ENCODE peak calls at places on chromosomes 12 and 14, in four cellular contexts. One of them, this sample, is unnamed.

GRCh38 chr14:51396222-51396815 is 156.3 kb downstream of the TMX1 start:
- DNase-seq in SK-N-SH: no peak
- DNase-seq in K562: no peak
- DNase-seq in HepG2: no peak
- DNase-seq in this sample: no peak

GRCh38 chr12:124279846-124280360 is 15.0 kb upstream of the RFLNA start:
- DNase-seq in SK-N-SH: no peak
- DNase-seq in HepG2: no peak
- DNase-seq in K562: no peak
- DNase-seq in this sample: no peak

GRCh38 chr12:91778938-91779400 is 366.7 kb downstream of the BTG1 start:
- DNase-seq in SK-N-SH: no peak
- DNase-seq in HepG2: peak; percentile 29
- DNase-seq in K562: peak; percentile 55
- DNase-seq in this sample: peak; percentile 98

GRCh38 chr14:42140831-42141279 is 534.2 kb downstream of the LRFN5 start:
- DNase-seq in SK-N-SH: no peak
- DNase-seq in HepG2: no peak
- DNase-seq in K562: no peak
- DNase-seq in this sample: no peak

GRCh38 chr14:70882771-70883492 is 24.3 kb upstream of the PCNX1 start:
- DNase-seq in SK-N-SH: no peak
- DNase-seq in K562: no peak
- DNase-seq in HepG2: no peak
- DNase-seq in this sample: no peak

GRCh38 chr12:106120578-106121105 is 18.1 kb downstream of the NUAK1 start:
- DNase-seq in SK-N-SH: no peak
- DNase-seq in HepG2: peak; percentile 84
- DNase-seq in K562: no peak
- DNase-seq in this sample: no peak

GRCh38 chr12:10101042-10101579 is 2.3 kb upstream of the CLEC1A start:
- DNase-seq in HepG2: no peak
- DNase-seq in SK-N-SH: peak; percentile 14
- DNase-seq in K562: no peak
- DNase-seq in this sample: no peak

GRCh38 chr12:12685305-12685704 is 10.7 kb downstream of the GPR19 start:
- DNase-seq in SK-N-SH: no peak
- DNase-seq in HepG2: no peak
- DNase-seq in K562: no peak
- DNase-seq in this sample: no peak

GRCh38 chr12:95763809-95764253 is 26.7 kb downstream of the NTN4 start:
- DNase-seq in SK-N-SH: no peak
- DNase-seq in K562: no peak
- DNase-seq in HepG2: peak; percentile 48
- DNase-seq in this sample: peak; percentile 52

GRCh38 chr12:75750950-75751349 is 239.5 kb upstream of the KRR1 start:
- DNase-seq in SK-N-SH: no peak
- DNase-seq in K562: no peak
- DNase-seq in HepG2: peak; percentile 54
- DNase-seq in this sample: no peak

GRCh38 chr14:46344327-46344937 is 307.1 kb downstream of the RPL10L start:
- DNase-seq in SK-N-SH: peak; percentile 0
- DNase-seq in K562: no peak
- DNase-seq in HepG2: peak; percentile 15
- DNase-seq in this sample: peak; percentile 3

GRCh38 chr12:90086281-90086680 is 377.6 kb upstream of the ATP2B1 start:
- DNase-seq in SK-N-SH: no peak
- DNase-seq in K562: no peak
- DNase-seq in HepG2: no peak
- DNase-seq in this sample: no peak

GRCh38 chr12:127411981-127412380 is 855.0 kb upstream of the TMEM132C start:
- DNase-seq in K562: no peak
- DNase-seq in SK-N-SH: no peak
- DNase-seq in HepG2: no peak
- DNase-seq in this sample: no peak

GRCh38 chr12:5376591-5377207 is 55.2 kb upstream of the NTF3 start:
- DNase-seq in K562: no peak
- DNase-seq in HepG2: no peak
- DNase-seq in SK-N-SH: no peak
- DNase-seq in this sample: no peak

GRCh38 chr14:56660677-56661389 is 81.2 kb downstream of the TMEM260 start:
- DNase-seq in K562: no peak
- DNase-seq in HepG2: no peak
- DNase-seq in SK-N-SH: no peak
- DNase-seq in this sample: no peak

GRCh38 chr12:130787445-130788410 is 51.3 kb downstream of the STX2 start:
- DNase-seq in HepG2: no peak
- DNase-seq in K562: no peak
- DNase-seq in SK-N-SH: no peak
- DNase-seq in this sample: no peak

GRCh38 chr12:65765436-65765813 is 58.9 kb upstream of the HMGA2 start:
- DNase-seq in HepG2: no peak
- DNase-seq in K562: no peak
- DNase-seq in SK-N-SH: no peak
- DNase-seq in this sample: peak; percentile 71

GRCh38 chr12:106378788-106379187 is 21.2 kb downstream of the POLR3B start:
- DNase-seq in HepG2: no peak
- DNase-seq in K562: no peak
- DNase-seq in SK-N-SH: no peak
- DNase-seq in this sample: no peak

GRCh38 chr14:65095633-65096205 is 6.6 kb downstream of the MAX start:
- DNase-seq in K562: no peak
- DNase-seq in HepG2: no peak
- DNase-seq in SK-N-SH: no peak
- DNase-seq in this sample: no peak
- TF ChIP-seq ZBTB33 in K562: no peak
- TF ChIP-seq ZBTB33 in HepG2: no peak
- TF ChIP-seq ZBTB33 in SK-N-SH: no peak
- TF ChIP-seq ZBTB33 in this sample: no peak

GRCh38 chr12:132376464-132376830 is 47.1 kb upstream of the GALNT9 start:
- DNase-seq in HepG2: no peak
- DNase-seq in SK-N-SH: no peak
- DNase-seq in K562: no peak
- DNase-seq in this sample: no peak

GRCh38 chr12:132379996-132380395 is 50.6 kb upstream of the GALNT9 start:
- DNase-seq in K562: no peak
- DNase-seq in SK-N-SH: peak; percentile 71
- DNase-seq in HepG2: no peak
- DNase-seq in this sample: no peak

GRCh38 chr12:132377147-132377546 is 47.8 kb upstream of the GALNT9 start:
- DNase-seq in HepG2: no peak
- DNase-seq in SK-N-SH: no peak
- DNase-seq in K562: no peak
- DNase-seq in this sample: no peak

GRCh38 chr12:132380646-132381045 is 51.3 kb upstream of the GALNT9 start:
- DNase-seq in K562: no peak
- DNase-seq in HepG2: no peak
- DNase-seq in SK-N-SH: no peak
- DNase-seq in this sample: no peak

DNA sequence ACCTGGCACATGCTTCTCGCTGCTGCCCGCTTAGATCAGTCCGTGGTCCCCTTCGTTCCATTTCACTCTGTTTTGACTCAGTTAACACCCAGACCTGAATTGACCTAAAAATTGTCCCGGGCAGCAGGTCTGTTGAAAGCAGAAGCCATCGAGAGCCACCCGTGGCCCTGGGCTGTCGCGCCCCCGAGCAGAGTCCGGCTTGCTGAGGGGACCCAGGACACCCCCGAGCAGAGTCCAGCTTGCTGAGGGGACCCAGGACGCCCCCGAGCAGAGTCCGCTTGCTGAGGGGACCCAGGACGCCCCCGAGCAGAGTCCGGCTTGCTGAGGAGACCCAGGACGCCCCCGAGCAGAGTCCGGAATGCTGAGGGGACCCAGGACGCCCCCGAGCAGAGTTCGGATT is 50.2 kb upstream of the GALNT9 start:
- DNase-seq in HepG2: no peak
- DNase-seq in SK-N-SH: no peak
- DNase-seq in K562: no peak
- DNase-seq in this sample: no peak
- H3K27me3 ChIP-seq in HepG2: peaks cover 57% of the 10 kb centered on the region
- H3K27me3 ChIP-seq in SK-N-SH: peaks cover 82% of the 10 kb centered on the region
- H3K27me3 ChIP-seq in K562: peaks cover 19% of the 10 kb centered on the region
- H3K27me3 ChIP-seq in this sample: peaks cover 41% of the 10 kb centered on the region

GRCh38 chr12:113341535-113341934 is 6.6 kb upstream of the SLC8B1 start:
- DNase-seq in SK-N-SH: no peak
- DNase-seq in K562: no peak
- DNase-seq in HepG2: no peak
- DNase-seq in this sample: no peak
- TF ChIP-seq ELF1 in SK-N-SH: no peak
- TF ChIP-seq ELF1 in K562: no peak
- TF ChIP-seq ELF1 in HepG2: no peak
- TF ChIP-seq ELF1 in this sample: no peak

GRCh38 chr14:38291681-38292459 is 36.0 kb upstream of the CLEC14A start:
- DNase-seq in K562: no peak
- DNase-seq in HepG2: no peak
- DNase-seq in SK-N-SH: no peak
- DNase-seq in this sample: no peak
- TF ChIP-seq ZBTB33 in K562: no peak
- TF ChIP-seq ZBTB33 in HepG2: no peak
- TF ChIP-seq ZBTB33 in SK-N-SH: no peak
- TF ChIP-seq ZBTB33 in this sample: no peak

DNA sequence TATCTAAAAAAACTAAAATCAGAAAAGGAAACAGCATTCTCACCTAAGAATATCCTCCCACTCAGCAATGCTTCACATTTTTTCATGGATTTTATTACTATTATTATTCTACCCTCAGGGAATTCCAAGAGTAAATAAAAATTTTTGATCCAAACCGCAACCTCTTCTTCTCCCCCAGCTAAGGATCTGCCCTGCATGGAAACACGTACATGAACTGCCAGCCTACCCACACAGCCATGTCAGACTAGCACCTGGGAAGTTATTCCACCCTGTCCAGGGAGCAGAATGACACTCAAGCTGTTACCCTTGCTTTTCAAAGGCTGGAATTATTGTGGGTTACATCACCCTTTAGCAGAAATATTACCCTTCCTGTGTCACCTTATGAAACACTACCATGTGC is 227.4 kb upstream of the USP15 start:
- DNase-seq in SK-N-SH: no peak
- DNase-seq in K562: no peak
- DNase-seq in HepG2: no peak
- DNase-seq in this sample: no peak
- H3K27me3 ChIP-seq in SK-N-SH: no peaks in the 10 kb centered on the region
- H3K27me3 ChIP-seq in K562: no peaks in the 10 kb centered on the region
- H3K27me3 ChIP-seq in HepG2: no peaks in the 10 kb centered on the region
- H3K27me3 ChIP-seq in this sample: no peaks in the 10 kb centered on the region

GRCh38 chr12:15589328-15590032 is 199.7 kb downstream of the EPS8 start:
- DNase-seq in K562: no peak
- DNase-seq in SK-N-SH: no peak
- DNase-seq in HepG2: no peak
- DNase-seq in this sample: no peak

GRCh38 chr12:15584366-15585041 is 204.7 kb downstream of the EPS8 start:
- DNase-seq in K562: no peak
- DNase-seq in SK-N-SH: peak; percentile 5
- DNase-seq in HepG2: peak; percentile 37
- DNase-seq in this sample: peak; percentile 43

GRCh38 chr12:15592934-15593333 is 196.3 kb downstream of the EPS8 start:
- DNase-seq in HepG2: peak; percentile 51
- DNase-seq in K562: no peak
- DNase-seq in SK-N-SH: no peak
- DNase-seq in this sample: no peak

GRCh38 chr12:15591811-15592210 is 197.4 kb downstream of the EPS8 start:
- DNase-seq in SK-N-SH: no peak
- DNase-seq in HepG2: no peak
- DNase-seq in K562: no peak
- DNase-seq in this sample: no peak

DNA sequence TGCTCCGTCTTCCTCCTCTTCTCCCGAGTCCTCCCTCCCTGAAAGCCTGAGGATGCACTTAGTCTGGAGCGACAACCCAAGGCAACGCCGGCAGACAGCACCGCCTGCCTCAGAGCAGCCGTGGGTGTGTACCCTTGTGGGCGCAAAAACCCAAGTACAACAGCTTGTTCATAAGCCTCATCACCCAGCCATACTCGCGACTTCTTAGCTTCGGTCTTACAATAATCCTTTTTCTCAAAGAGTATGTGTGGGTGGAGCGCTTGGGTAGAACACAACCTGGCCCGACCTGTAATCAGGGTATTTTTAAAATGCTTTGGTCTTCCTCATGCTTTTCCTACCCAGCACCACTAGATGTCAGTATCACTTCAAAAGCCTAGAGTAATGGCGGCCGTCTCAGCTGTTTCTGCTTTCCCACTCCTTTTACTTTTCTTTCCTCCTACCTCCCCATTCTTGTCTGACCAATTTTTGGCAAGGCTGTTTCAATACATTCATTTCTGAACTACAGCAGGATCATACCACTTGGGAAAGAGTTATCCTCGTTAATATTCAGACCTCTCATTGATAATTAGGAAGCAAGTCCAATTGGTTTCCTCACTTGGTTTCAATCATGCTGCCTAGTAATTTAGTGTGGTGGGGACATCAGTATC is 198.9 kb downstream of the EPS8 start:
- DNase-seq in K562: peak; percentile 48
- DNase-seq in SK-N-SH: peak; percentile 67
- DNase-seq in HepG2: peak; percentile 70
- DNase-seq in this sample: peak; percentile 60
- TF ChIP-seq ELF1 in K562: no peak
- TF ChIP-seq ELF1 in SK-N-SH: no peak
- TF ChIP-seq ELF1 in HepG2: no peak
- TF ChIP-seq ELF1 in this sample: no peak

GRCh38 chr12:26317942-26318565 is 122.7 kb downstream of the SSPN start:
- DNase-seq in HepG2: no peak
- DNase-seq in SK-N-SH: no peak
- DNase-seq in K562: no peak
- DNase-seq in this sample: peak; percentile 26
- TF ChIP-seq ZBTB33 in HepG2: no peak
- TF ChIP-seq ZBTB33 in SK-N-SH: no peak
- TF ChIP-seq ZBTB33 in K562: no peak
- TF ChIP-seq ZBTB33 in this sample: no peak

DNA sequence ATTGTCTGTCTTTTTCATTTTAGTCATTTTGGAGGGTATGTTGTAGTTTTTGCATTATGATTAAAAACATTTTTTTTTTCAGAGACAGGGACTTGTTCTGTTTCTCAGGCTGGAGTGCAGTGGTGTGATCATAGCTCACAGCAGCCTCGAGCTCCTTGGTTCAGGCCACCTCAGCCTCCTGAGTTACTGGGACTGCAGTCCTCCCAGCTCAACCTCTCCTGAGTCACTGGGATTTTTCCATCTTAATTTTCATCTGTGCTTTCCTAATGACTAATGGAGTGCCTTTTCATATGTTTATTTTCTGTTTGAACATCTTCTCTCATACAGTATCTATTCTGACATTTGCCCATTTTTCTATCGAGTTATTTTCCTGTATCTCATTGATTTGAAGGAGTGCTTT is 52.6 kb downstream of the DYRK2 start:
- DNase-seq in K562: no peak
- DNase-seq in SK-N-SH: no peak
- DNase-seq in HepG2: no peak
- DNase-seq in this sample: no peak
- H3K27me3 ChIP-seq in K562: no peaks in the 10 kb centered on the region
- H3K27me3 ChIP-seq in SK-N-SH: no peaks in the 10 kb centered on the region
- H3K27me3 ChIP-seq in HepG2: peaks cover 2% of the 10 kb centered on the region
- H3K27me3 ChIP-seq in this sample: peaks cover 7% of the 10 kb centered on the region

DNA sequence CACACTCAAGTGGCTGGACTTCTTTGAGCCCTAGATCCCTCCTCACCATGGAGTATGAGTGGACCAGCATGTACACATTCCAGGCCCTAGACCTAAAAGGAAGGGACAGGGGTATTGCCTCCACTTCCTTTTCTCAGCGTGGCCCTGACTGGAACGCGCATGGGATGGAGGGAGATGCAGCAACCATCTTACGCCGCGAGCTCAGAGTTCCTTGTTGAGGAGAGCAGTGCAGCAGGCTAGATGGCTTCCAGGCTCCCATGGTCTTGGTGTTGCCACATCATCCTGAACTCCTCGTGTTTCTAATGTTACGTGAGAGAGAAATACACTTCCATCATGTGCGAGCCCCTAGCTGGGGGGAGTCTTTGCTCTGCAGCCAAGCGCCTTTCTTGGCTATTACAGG is 61.8 kb upstream of the DIO3 start:
- DNase-seq in K562: no peak
- DNase-seq in HepG2: no peak
- DNase-seq in SK-N-SH: no peak
- DNase-seq in this sample: no peak
- TF ChIP-seq ELF1 in K562: no peak
- TF ChIP-seq ELF1 in HepG2: no peak
- TF ChIP-seq ELF1 in SK-N-SH: no peak
- TF ChIP-seq ELF1 in this sample: no peak